ENCODE peak calls at places on chromosomes 7 and 10, in six cellular contexts. E is neural progenitor cell; R is ovary; T is left ventricle myocardium inferior; O is CD8-positive, alpha-beta memory T cell; M is stomach. N is an unnamed sample.

GRCh38 chr10:48363617-48364355 is 57.3 kb downstream of the MAPK8 start:
- DNase-seq in E (peak), R (peak), T (no peak), O (no peak), M (peak), N (no peak)

GRCh38 chr7:97373743-97374142 is 256.2 kb downstream of the SDHAF3 start:
- DNase-seq in E (peak), R (no peak), T (no peak), O (no peak), M (no peak), N (no peak)

GRCh38 chr10:82190432-82191260 is 315.7 kb downstream of the NRG3 start:
- DNase-seq in E (no peak), R (no peak), T (no peak), O (no peak), M (no peak), N (no peak)

GRCh38 chr7:142587578-142588191 is 161.6 kb upstream of the PRSS1 start:
- DNase-seq in E (peak), R (no peak), T (no peak), O (no peak), M (no peak), N (no peak)

GRCh38 chr7:98470131-98470985 is 69.5 kb upstream of the BAIAP2L1 start:
- DNase-seq in E (peak), R (no peak), T (peak), O (peak), M (peak), N (peak)

GRCh38 chr7:151917791-151918311 is 38.4 kb upstream of the GALNTL5 start:
- DNase-seq in E (no peak), R (no peak), T (no peak), O (no peak), M (no peak), N (no peak)

GRCh38 chr10:23478570-23478969 is 39.7 kb downstream of the OTUD1 start:
- DNase-seq in E (no peak), R (no peak), T (no peak), O (no peak), M (no peak), N (no peak)

GRCh38 chr7:142177869-142178268 is 66.4 kb downstream of the MGAM2 start:
- DNase-seq in E (no peak), R (no peak), T (no peak), O (no peak), M (no peak), N (no peak)

GRCh38 chr10:77392851-77393250 is 244.8 kb downstream of the KCNMA1 start:
- DNase-seq in E (no peak), R (no peak), T (no peak), O (no peak), M (no peak), N (no peak)

DNA sequence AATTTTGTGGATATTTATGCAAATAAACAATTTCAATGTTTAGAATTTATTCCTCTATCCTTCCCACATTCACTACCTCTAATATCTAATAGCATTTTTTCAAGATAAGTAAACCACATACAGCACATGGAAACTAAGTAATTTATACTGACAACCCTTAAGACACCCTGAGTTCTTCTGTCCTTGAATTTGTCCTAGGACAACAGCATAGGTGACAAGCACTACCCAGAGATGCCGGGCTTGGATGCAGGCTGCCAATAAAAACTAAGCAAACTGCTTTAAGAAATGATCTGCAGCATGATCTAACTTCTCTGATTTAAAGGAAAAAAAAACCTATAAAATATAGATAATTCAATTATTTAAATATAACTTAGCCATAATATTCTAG is 22.7 kb downstream of the NT5C3A start:
- DNase-seq in E (no peak), R (no peak), T (no peak), O (no peak), M (no peak), N (no peak)
- H3K4me3 ChIP-seq in E (no peak), R (peak), T (peak), O (peak), M (peak), N (peak)

DNA sequence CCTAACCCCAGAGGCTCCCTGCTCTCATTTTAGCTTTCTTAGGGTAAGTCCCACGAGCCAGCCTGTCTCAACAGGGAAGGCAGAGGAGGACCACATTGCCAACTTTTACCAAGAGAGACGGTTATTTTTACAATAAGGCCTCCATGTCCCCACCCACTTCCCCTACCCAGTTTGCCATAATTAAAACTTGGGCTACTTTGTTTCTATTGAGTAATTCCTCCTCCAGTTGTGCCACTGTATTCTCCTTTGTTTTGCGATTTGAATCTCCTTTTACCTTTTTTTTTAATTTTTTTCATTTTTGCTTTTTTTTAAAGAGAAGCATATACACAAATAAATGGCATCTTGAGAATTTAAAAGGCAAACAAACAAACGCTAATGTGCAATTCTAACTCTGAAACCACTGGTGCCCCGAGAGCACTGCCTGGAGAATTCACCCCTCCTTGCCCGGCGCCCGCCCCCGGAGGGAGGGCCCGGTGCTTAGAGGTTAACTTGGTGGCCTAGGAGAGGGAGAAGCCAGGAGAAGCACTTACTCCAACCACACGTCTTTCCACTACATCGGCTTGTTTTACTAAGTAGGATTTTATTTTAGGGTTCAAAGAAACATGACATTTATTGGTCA is 282.3 kb downstream of the USP6NL start:
- DNase-seq in E (no peak), R (no peak), T (no peak), O (no peak), M (no peak), N (no peak)
- H3K4me3 ChIP-seq in E (no peak), R (no peak), T (peak), O (no peak), M (no peak), N (no peak)

DNA sequence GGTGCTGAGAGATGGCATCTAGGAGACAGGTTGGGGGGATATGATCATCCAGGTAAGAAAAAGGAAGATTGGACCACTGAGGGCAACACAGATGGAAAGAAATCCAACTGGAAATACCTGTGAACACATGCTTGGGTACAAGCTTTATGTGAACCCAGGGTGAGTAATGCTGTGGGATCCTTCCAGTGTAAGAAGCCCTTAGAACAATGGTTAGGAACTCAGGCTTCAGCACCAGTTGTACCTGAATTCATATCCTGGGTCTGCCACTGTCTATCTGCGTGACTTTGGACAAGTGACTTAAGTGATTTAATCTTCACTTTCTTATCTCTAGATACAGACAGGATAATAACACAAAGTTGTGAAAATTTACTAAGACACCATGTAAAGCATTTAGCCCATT is 131.0 kb downstream of the ST7 start:
- DNase-seq in E (no peak), R (no peak), T (no peak), O (no peak), M (no peak), N (no peak)
- H3K4me3 ChIP-seq in E (no peak), R (no peak), T (no peak), O (no peak), M (no peak), N (no peak)

GRCh38 chr10:127873901-127874470 is 18.8 kb downstream of the CLRN3 start:
- DNase-seq in E (no peak), R (no peak), T (no peak), O (no peak), M (no peak), N (no peak)

GRCh38 chr10:127875916-127876315 is 16.8 kb downstream of the CLRN3 start:
- DNase-seq in E (no peak), R (no peak), T (no peak), O (no peak), M (no peak), N (no peak)

GRCh38 chr10:127872871-127873600 is 19.7 kb downstream of the CLRN3 start:
- DNase-seq in E (no peak), R (no peak), T (no peak), O (no peak), M (peak), N (peak)

GRCh38 chr10:127877116-127877515 is 15.6 kb downstream of the CLRN3 start:
- DNase-seq in E (no peak), R (no peak), T (no peak), O (no peak), M (no peak), N (no peak)

GRCh38 chr10:127874966-127875765 is 17.6 kb downstream of the CLRN3 start:
- DNase-seq in E (no peak), R (no peak), T (no peak), O (no peak), M (no peak), N (no peak)
- H3K4me3 ChIP-seq in E (no peak), R (no peak), T (no peak), O (no peak), M (no peak), N (no peak)

GRCh38 chr7:155459867-155460461 is 2.0 kb downstream of the EN2 start:
- DNase-seq in E (peak), R (no peak), T (no peak), O (no peak), M (no peak), N (no peak)

GRCh38 chr7:155462163-155462735 is 4.3 kb downstream of the EN2 start:
- DNase-seq in E (no peak), R (no peak), T (no peak), O (no peak), M (no peak), N (no peak)

GRCh38 chr7:155461631-155462030 is 3.7 kb downstream of the EN2 start:
- DNase-seq in E (no peak), R (no peak), T (no peak), O (no peak), M (no peak), N (no peak)

GRCh38 chr7:155459133-155459866 is 1.4 kb downstream of the EN2 start:
- DNase-seq in E (peak), R (no peak), T (no peak), O (no peak), M (no peak), N (no peak)

GRCh38 chr7:155460926-155461613 is 3.1 kb downstream of the EN2 start:
- DNase-seq in E (no peak), R (no peak), T (no peak), O (no peak), M (no peak), N (no peak)
- H3K4me3 ChIP-seq in E (no peak), R (no peak), T (no peak), O (no peak), M (no peak), N (no peak)

N was measured in right cardiac atrium.